ENCODE peak calls at places on chromosomes 16 and 17, in six cellular contexts. W, M, K, T, E and X are unnamed samples.
A peak's percentile ranks its signal among the peaks of the same experiment; 100 is the strongest.

GRCh38 chr17:17484451-17484899 is 7.7 kb downstream of the MED9 start:
- DNase-seq in K (no peak), W (peak; percentile 48), M (no peak), T (no peak), E (no peak), X (peak; percentile 40)

GRCh38 chr17:6994666-6995246 is 1.1 kb upstream of the ALOX12 start:
- DNase-seq in E (no peak), K (no peak), W (no peak), M (no peak), T (no peak), X (no peak)

GRCh38 chr16:47431960-47432359 is 28.9 kb downstream of the ITFG1 start:
- DNase-seq in W (no peak), T (no peak), E (no peak), M (no peak), K (no peak), X (no peak)

GRCh38 chr16:84501077-84501735 is 3.3 kb downstream of the MEAK7 start:
- DNase-seq in K (no peak), M (no peak), E (no peak), W (no peak), T (no peak), X (peak; percentile 68)

GRCh38 chr17:67047382-67047781 is 3.0 kb downstream of the CACNG1 start:
- DNase-seq in E (no peak), T (no peak), W (no peak), K (no peak), M (no peak), X (no peak)

GRCh38 chr16:57884655-57885133 is 82.4 kb upstream of the KIFC3 start:
- DNase-seq in E (no peak), W (no peak), M (no peak), T (no peak), K (no peak), X (no peak)

GRCh38 chr16:66881014-66881417 is 701 bp downstream of the PDP2 start:
- DNase-seq in E (no peak), W (no peak), M (no peak), T (no peak), K (no peak), X (no peak)

GRCh38 chr17:65876985-65877384 is 314.9 kb downstream of the CEP112 start:
- DNase-seq in W (no peak), E (no peak), K (peak; percentile 34), M (peak; percentile 60), T (no peak), X (no peak)

GRCh38 chr17:7475764-7476422 is 3.5 kb downstream of the ZBTB4 start:
- DNase-seq in K (peak; percentile 49), W (no peak), M (peak; percentile 38), T (no peak), E (no peak), X (no peak)

GRCh38 chr17:62064029-62064790 is 868 bp downstream of the MED13 start:
- DNase-seq in M (peak; percentile 29), T (no peak), E (no peak), K (no peak), W (no peak), X (peak; percentile 56)

GRCh38 chr17:13000561-13000960 is 17.3 kb downstream of the ELAC2 start:
- DNase-seq in E (no peak), M (no peak), W (no peak), K (no peak), T (no peak), X (no peak)

GRCh38 chr16:17467923-17468540 is 2.7 kb downstream of the XYLT1 start:
- DNase-seq in K (peak; percentile 79), W (peak; percentile 37), M (peak; percentile 88), T (peak; percentile 35), E (peak; percentile 55), X (peak; percentile 7)

GRCh38 chr16:48864055-48864454 is 254.1 kb upstream of the N4BP1 start:
- DNase-seq in K (no peak), T (no peak), M (no peak), E (peak; percentile 10), W (no peak), X (no peak)

GRCh38 chr16:27305839-27306442 is 7.8 kb upstream of the IL4R start:
- DNase-seq in K (peak; percentile 1), E (no peak), M (no peak), W (no peak), T (no peak), X (no peak)

GRCh38 chr17:33516645-33517044 is 223.6 kb upstream of the ASIC2 start:
- DNase-seq in T (no peak), W (no peak), K (no peak), M (no peak), E (no peak), X (no peak)

GRCh38 chr17:34269969-34270368 is at the start of gene CCL7:
- DNase-seq in T (no peak), W (no peak), K (no peak), E (no peak), M (no peak), X (no peak)

GRCh38 chr16:82660078-82660645 is 33.4 kb downstream of the CDH13 start:
- DNase-seq in M (no peak), E (no peak), T (no peak), K (no peak), W (no peak), X (peak; percentile 83)

GRCh38 chr17:1485748-1486376 is 6.6 kb downstream of the MYO1C start:
- DNase-seq in W (peak; percentile 58), M (peak; percentile 78), E (peak; percentile 52), K (peak; percentile 77), T (no peak), X (peak; percentile 54)

GRCh38 chr17:79803997-79804855 is 7.3 kb upstream of the CBX8 start:
- DNase-seq in K (no peak), T (no peak), M (no peak), W (peak; percentile 59), E (peak; percentile 29), X (no peak)

GRCh38 chr17:74192950-74193781 is 10.3 kb upstream of the RPL38 start:
- DNase-seq in W (no peak), K (peak; percentile 80), T (no peak), E (no peak), M (no peak), X (no peak)

GRCh38 chr17:73462830-73463229 is 151.0 kb upstream of the CDC42EP4 start:
- DNase-seq in E (no peak), M (no peak), T (no peak), K (no peak), W (no peak), X (no peak)

GRCh38 chr17:42944211-42944610 is 20.0 kb downstream of the AARSD1 start:
- DNase-seq in K (no peak), T (no peak), W (no peak), E (no peak), M (no peak), X (no peak)

GRCh38 chr16:90044111-90044551 is 24.9 kb upstream of the DBNDD1 start:
- DNase-seq in T (no peak), W (no peak), K (peak; percentile 77), E (no peak), M (peak; percentile 60), X (peak; percentile 45)

GRCh38 chr17:18213666-18214270 is 11.7 kb upstream of the LLGL1 start:
- DNase-seq in M (no peak), K (no peak), T (no peak), E (no peak), W (no peak), X (no peak)

GRCh38 chr17:80832266-80832676 is 159.4 kb upstream of the CHMP6 start:
- DNase-seq in M (peak; percentile 25), E (peak; percentile 28), W (no peak), T (peak; percentile 4), K (peak; percentile 60), X (peak; percentile 87)

GRCh38 chr17:65173284-65173793 is 36.2 kb downstream of the RGS9 start:
- DNase-seq in K (peak; percentile 41), T (peak; percentile 38), W (peak; percentile 40), M (peak; percentile 63), E (no peak), X (peak; percentile 70)

GRCh38 chr16:2473425-2473926 is 1.5 kb upstream of the TBC1D24 start:
- DNase-seq in E (no peak), M (no peak), W (no peak), T (no peak), K (no peak), X (no peak)

GRCh38 chr17:57723427-57724037 is 21.6 kb downstream of the CCDC182 start:
- DNase-seq in T (no peak), M (no peak), K (no peak), E (no peak), W (no peak), X (peak; percentile 4)

GRCh38 chr17:39527220-39527813 is 66.0 kb downstream of the CDK12 start:
- DNase-seq in E (peak; percentile 8), T (no peak), W (no peak), K (no peak), M (peak; percentile 16), X (peak; percentile 20)

GRCh38 chr16:85986931-85987749 is 88.2 kb downstream of the IRF8 start:
- DNase-seq in T (no peak), E (peak; percentile 83), M (peak; percentile 62), K (peak; percentile 61), W (peak; percentile 61), X (no peak)

GRCh38 chr16:67462279-67462655 is 18.7 kb downstream of the ATP6V0D1 start:
- DNase-seq in M (no peak), E (no peak), T (no peak), K (no peak), W (no peak), X (no peak)